ENCODE peak calls at places on chromosome 6, in four cellular contexts. R, U, B and I are unnamed samples.

GRCh38 chr6:17103715-17104114 is 1.9 kb downstream of the STMND1 start:
- DNase-seq in U (no peak), R (no peak), B (no peak), I (no peak)

GRCh38 chr6:40477246-40478126 is 109.7 kb downstream of the LRFN2 start:
- DNase-seq in R (no peak), U (no peak), B (no peak), I (no peak)

GRCh38 chr6:108550256-108550655 is 10.5 kb upstream of the FOXO3 start:
- DNase-seq in U (no peak), B (no peak), R (no peak), I (no peak)

GRCh38 chr6:41515995-41516394 is 30.2 kb upstream of the FOXP4 start:
- DNase-seq in U (no peak), R (no peak), B (no peak), I (no peak)

GRCh38 chr6:33082702-33083101 is 6.9 kb downstream of the HLA-DPB1 start:
- DNase-seq in B (peak), R (peak), U (no peak), I (no peak)

GRCh38 chr6:44487611-44488010 is 100.1 kb downstream of the CDC5L start:
- DNase-seq in R (no peak), U (no peak), B (no peak), I (no peak)

GRCh38 chr6:163460307-163460782 is 45.8 kb downstream of the QKI start:
- DNase-seq in R (no peak), U (no peak), B (no peak), I (peak)

GRCh38 chr6:137542713-137543112 is 48.5 kb upstream of the OLIG3 start:
- DNase-seq in U (no peak), R (no peak), B (no peak), I (no peak)

GRCh38 chr6:43178150-43178549 is 3.8 kb upstream of the CUL9 start:
- DNase-seq in R (no peak), U (no peak), B (no peak), I (no peak)